ENCODE peak calls at places on chromosomes 6 and 20, in four cellular contexts. Q is fibroblast of lung, A is PC-9, T is A549. W is an unnamed sample.

GRCh38 chr6:44179648-44180047 is 21.0 kb downstream of the CAPN11 start:
- DNase-seq in A (no peak), Q (no peak), T (no peak), W (no peak)

GRCh38 chr6:135163440-135163738 is 17.7 kb upstream of the MYB start:
- DNase-seq in T (no peak), A (no peak), Q (no peak), W (no peak)

GRCh38 chr6:150600302-150601017 is 775 bp downstream of the PLEKHG1 start:
- DNase-seq in A (peak), T (peak), Q (peak), W (peak)

GRCh38 chr6:138654715-138655634 is 118.6 kb upstream of the CCDC28A start:
- DNase-seq in T (no peak), A (no peak), Q (peak), W (peak)

GRCh38 chr20:56391596-56392281 is at the start of gene AURKA:
- DNase-seq in Q (no peak), T (peak), A (no peak), W (peak)

GRCh38 chr6:7899046-7899888 is 11.3 kb downstream of the TXNDC5 start:
- DNase-seq in Q (peak), T (peak), A (no peak), W (no peak)

GRCh38 chr6:23307516-23307915 is 738.1 kb downstream of the HDGFL1 start:
- DNase-seq in T (no peak), Q (no peak), A (no peak), W (no peak)

GRCh38 chr6:109867970-109868358 is 110.1 kb upstream of the GPR6 start:
- DNase-seq in A (no peak), Q (peak), T (no peak), W (peak)

GRCh38 chr20:48329676-48330644 is 497.8 kb downstream of the PREX1 start:
- DNase-seq in A (peak), Q (peak), T (peak), W (peak)

GRCh38 chr6:157873735-157874344 is 50.8 kb downstream of the SNX9 start:
- DNase-seq in T (peak), A (peak), Q (peak), W (peak)

GRCh38 chr6:35895560-35895959 is 25.3 kb downstream of the SRPK1 start:
- DNase-seq in A (peak), Q (no peak), T (no peak), W (peak)

GRCh38 chr6:153003294-153003645 is 761 bp upstream of the MTRF1L start:
- DNase-seq in Q (no peak), A (peak), T (no peak), W (peak)

GRCh38 chr20:16368645-16369292 is 204.5 kb downstream of the KIF16B start:
- DNase-seq in Q (peak), T (peak), A (no peak), W (peak)

GRCh38 chr20:38755324-38755910 is 7.2 kb downstream of the ACTR5 start:
- DNase-seq in T (no peak), Q (no peak), A (no peak), W (no peak)

GRCh38 chr6:21610376-21610775 is 16.8 kb downstream of the SOX4 start:
- DNase-seq in T (no peak), A (no peak), Q (no peak), W (no peak)

GRCh38 chr6:106050538-106050937 is 35.6 kb upstream of the PRDM1 start:
- DNase-seq in Q (no peak), A (no peak), T (no peak), W (peak)

GRCh38 chr20:59923514-59923913 is 9.9 kb downstream of the SYCP2 start:
- DNase-seq in T (no peak), A (no peak), Q (no peak), W (no peak)

GRCh38 chr6:142695016-142695415 is 250.0 kb downstream of the HIVEP2 start:
- DNase-seq in T (no peak), Q (peak), A (no peak), W (no peak)

DNA sequence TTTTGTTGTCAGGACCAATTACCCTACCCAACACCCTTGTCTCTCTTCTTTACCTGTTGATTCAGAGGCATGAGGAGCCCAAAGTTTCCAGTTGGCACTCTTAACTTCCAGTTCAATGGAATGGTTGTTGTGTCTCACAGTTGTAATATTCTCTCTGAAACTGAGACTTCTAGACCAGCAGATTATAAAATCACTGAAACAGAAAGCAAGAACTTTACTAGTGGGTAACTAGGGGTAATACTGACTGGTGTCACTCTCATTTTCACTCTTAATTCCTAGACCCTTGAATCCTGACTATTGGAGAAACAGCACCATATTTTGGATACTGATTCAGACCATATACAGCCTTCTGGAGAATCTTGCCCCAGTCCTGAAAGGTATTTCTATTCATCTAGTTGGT is 140.2 kb upstream of the MMS22L start:
- DNase-seq in Q (no peak), A (no peak), T (no peak), W (no peak)
- H3K4me2 ChIP-seq in Q (no peak), A (no peak), T (no peak), W (no peak)

DNA sequence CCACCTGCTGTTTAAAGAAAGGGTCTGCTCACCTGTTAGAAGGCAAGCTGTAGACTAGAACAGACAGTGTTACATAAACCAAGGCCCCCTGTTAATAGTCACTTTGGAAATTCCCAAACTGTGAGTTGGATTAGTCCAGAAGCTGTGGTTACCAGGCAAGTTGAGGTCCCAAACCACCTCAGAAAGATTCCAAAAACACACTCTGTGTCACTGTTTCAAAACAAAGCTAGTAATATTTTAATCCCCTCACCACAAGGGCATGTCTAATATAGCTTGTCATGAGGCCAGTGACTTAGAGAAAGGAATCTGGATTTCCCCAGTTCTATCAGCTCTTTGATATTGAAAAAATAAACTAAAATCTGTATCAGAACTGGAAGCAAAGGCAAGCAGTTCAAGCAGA is 244.6 kb downstream of the HAO1 start:
- DNase-seq in Q (no peak), T (no peak), A (no peak), W (peak)
- H3K27ac ChIP-seq in Q (no peak), T (no peak), A (no peak), W (peak)

GRCh38 chr6:19301980-19302379 is 535.2 kb upstream of the ID4 start:
- DNase-seq in Q (peak), T (no peak), A (peak), W (peak)
- TF ChIP-seq CTCF in Q (no peak), T (no peak), A (no peak), W (no peak)

DNA sequence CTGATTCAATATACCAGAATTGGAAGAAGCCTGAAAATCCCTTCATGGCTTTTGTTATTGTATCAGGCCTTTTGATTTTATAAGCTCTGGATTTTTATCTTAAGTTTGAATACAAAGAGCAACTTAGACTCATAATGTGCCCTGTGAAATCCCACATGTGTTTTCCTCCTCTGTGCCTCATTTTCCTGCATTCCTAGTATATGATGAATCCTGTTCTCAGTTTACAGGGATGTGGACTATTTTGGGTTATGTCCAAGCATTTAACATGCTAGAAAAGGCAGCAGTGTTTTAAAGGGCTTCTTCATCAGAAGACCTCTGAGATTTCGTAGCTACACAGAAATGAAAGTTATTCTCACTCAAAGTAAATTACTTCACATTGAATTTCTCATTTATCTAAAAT is 455.0 kb downstream of the RFPL4B start:
- DNase-seq in T (no peak), A (no peak), Q (peak), W (peak)
- H3K4me2 ChIP-seq in T (no peak), A (peak), Q (peak), W (peak)

DNA sequence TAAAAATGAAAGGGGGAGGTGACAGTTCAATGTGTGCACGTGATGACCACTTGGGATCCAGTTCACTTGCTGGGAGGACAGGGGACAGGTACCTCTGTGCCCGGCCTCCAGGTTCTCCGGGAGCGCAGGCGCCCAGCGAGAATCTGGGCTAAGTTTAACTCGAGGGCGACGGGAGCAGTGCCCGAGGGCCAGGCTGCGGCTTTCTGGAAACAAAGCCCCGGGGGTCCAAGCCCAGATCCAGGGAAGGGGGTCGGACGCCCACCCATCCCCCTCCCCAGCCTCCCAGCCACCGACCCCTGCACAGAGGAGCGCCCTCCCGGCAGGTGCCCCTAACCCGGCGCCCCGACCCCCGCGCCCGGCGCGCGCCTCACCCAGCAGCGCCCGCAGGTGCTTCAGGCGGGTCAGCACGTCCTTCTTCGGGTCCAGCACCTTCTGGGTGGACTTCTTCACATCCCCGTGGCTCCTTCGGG is 405 bp downstream of the RALGAPA2 start:
- DNase-seq in A (no peak), T (no peak), Q (peak), W (no peak)
- H3K27ac ChIP-seq in A (no peak), T (peak), Q (no peak), W (peak)

DNA sequence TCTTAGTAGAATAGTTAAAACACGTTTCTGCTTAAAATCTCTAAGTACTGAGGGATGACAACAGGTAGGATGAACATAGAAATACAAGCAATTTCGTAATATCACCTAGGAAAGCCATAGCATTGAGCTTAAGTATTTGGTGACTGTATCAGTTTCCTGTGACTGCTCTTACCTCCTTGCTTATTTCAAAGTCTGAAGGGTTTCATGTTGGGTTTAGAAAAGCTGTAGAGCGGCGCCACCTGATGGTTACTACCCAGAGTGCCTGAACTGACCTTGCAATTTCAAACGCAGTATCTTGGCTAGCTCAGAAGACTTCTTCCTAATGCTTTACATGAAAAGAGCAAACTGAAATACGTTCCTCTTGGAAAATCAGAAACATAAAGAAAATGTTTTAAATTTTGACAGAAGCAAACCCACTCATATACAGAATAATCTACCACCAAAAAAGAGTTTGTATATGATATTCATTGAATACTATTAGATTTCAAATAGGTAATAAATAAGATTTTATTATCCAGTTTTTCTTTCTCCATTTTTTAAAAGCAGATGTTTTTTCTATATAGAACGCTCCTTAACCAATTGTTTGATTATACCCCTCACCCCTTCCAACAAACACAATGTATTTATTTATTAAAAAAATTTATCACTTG is 82.3 kb upstream of the RIPOR2 start:
- DNase-seq in Q (peak), T (peak), A (peak), W (peak)
- TF ChIP-seq CTCF in Q (peak), T (peak), A (peak), W (peak)

GRCh38 chr20:32749914-32750637 is 6.8 kb upstream of the COMMD7 start:
- DNase-seq in T (no peak), A (no peak), Q (no peak), W (no peak)
- H3K4me2 ChIP-seq in T (no peak), A (no peak), Q (no peak), W (no peak)

DNA sequence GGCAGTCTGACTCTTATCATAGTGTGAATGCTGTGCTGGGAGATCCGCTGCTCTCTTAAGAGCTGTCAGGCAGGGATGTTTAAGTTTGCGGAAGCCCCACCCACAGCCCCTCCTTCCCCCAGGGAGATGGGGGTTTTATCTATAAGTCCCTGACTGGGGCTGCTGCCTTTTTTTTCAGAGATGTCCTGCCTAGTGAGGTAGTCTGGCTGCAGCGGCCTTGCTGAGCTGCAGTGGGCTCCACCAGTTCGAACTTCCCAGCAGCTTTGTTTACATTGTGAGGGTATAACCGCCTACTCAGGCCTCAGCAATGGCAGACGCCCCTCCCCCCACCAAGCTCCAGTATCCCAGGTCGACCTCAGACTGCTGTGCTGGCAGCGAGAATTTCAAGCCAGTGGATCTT is 75.7 kb upstream of the UST start:
- DNase-seq in A (no peak), T (no peak), Q (no peak), W (no peak)
- H3K27ac ChIP-seq in A (no peak), T (no peak), Q (no peak), W (no peak)

DNA sequence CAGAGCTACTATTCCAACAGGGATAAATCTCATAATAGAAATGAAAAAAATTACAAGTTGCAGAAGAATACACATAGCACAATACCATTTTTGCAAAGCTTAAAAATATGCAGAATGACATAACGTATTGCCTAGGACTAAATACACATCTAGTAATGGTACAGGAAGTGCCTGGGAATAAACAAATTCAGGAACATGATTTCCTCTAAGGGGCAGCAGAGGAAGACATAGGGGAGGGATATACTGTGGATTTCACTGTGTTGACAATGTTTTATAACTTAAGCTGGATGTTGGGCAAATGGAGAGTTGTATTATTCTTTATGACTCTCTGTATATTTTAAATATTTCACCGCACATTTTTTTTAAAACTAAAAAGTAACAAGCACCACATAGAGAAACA is 5.5 kb upstream of the GLO1 start:
- DNase-seq in T (peak), A (no peak), Q (peak), W (no peak)
- TF ChIP-seq CTCF in T (no peak), A (no peak), Q (no peak), W (no peak)

DNA sequence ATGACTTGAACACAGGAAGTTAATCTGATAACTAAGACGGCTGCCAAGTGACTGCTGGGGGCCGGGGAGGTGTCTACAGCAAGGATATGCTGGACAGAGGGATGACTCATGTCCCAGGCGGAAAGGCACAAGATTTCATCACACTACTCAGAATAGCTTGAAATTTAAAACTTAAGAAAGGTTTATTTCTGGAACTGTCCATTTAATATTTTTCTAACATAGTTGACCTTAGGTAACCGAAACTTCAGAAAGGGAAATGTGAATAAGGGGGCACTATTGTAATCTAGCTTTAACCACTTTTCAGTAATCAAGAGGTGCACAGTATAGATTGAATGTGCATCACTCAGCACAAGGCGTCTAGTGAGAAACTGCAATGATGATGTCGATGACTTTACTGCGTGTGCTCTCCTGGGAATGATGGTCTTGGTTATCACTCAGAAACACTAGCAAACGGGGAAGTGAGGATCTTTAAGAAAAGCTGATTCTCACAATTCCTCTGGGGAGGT is 171.5 kb downstream of the QKI start:
- DNase-seq in A (peak), Q (peak), T (peak), W (peak)
- H3K4me2 ChIP-seq in A (peak), Q (peak), T (peak), W (peak)